ENCODE peak calls at places on chromosome 4, in nine cellular contexts. Q is left ventricle myocardium inferior, V is skeletal muscle cell, D is brain microvascular endothelial cell, J is iPS DF 6.9, Y is GM23248, Z is foreskin fibroblast, M is AG09309, K is fibroblast of pulmonary artery. O is an unnamed sample.

GRCh38 chr4:76867880-76868655 is 29.9 kb downstream of the SOWAHB start:
- DNase-seq in J (no peak), Y (no peak), V (no peak), K (no peak), D (no peak), M (no peak), Q (no peak), Z (no peak), O (no peak)

GRCh38 chr4:122702939-122703338 is 29.6 kb upstream of the BBS12 start:
- DNase-seq in Y (no peak), V (no peak), Q (no peak), M (no peak), J (no peak), D (no peak), Z (no peak), K (no peak), O (no peak)

GRCh38 chr4:8727131-8727530 is 134.6 kb downstream of the CPZ start:
- DNase-seq in J (no peak), M (no peak), D (no peak), Z (no peak), K (no peak), V (no peak), Q (no peak), Y (no peak), O (no peak)

GRCh38 chr4:165301833-165302232 is 25.6 kb upstream of the MSMO1 start:
- DNase-seq in V (no peak), Q (no peak), Y (peak; percentile 53), Z (no peak), D (peak; percentile 16), J (no peak), K (no peak), M (no peak), O (no peak)

GRCh38 chr4:89303177-89303576 is 4.4 kb downstream of the GPRIN3 start:
- DNase-seq in D (no peak), Q (no peak), Z (no peak), K (no peak), Y (no peak), J (no peak), V (no peak), M (no peak), O (no peak)

GRCh38 chr4:17574206-17574605 is 2.8 kb upstream of the LAP3 start:
- DNase-seq in K (no peak), J (no peak), Y (no peak), Q (no peak), M (no peak), Z (no peak), D (no peak), V (no peak), O (no peak)

GRCh38 chr4:119841361-119841760 is 212.8 kb upstream of the PDE5A start:
- DNase-seq in D (peak; percentile 22), K (no peak), M (no peak), V (no peak), Z (no peak), Q (no peak), J (no peak), Y (peak; percentile 2), O (no peak)

GRCh38 chr4:972651-973424 is 531 bp downstream of the DGKQ start:
- DNase-seq in K (peak; percentile 16), Z (peak; percentile 18), Y (peak; percentile 64), Q (peak; percentile 40), M (no peak), J (no peak), D (no peak), V (no peak), O (no peak)

GRCh38 chr4:121200795-121201472 is 36.8 kb upstream of the TNIP3 start:
- DNase-seq in J (no peak), K (no peak), D (no peak), V (no peak), Q (no peak), M (no peak), Y (no peak), Z (no peak), O (no peak)

GRCh38 chr4:112378858-112379257 is 81.7 kb downstream of the ALPK1 start:
- DNase-seq in D (no peak), M (no peak), Y (peak; percentile 37), Z (no peak), J (no peak), V (no peak), K (no peak), Q (no peak), O (no peak)

GRCh38 chr4:40369437-40370278 is 34.5 kb downstream of the CHRNA9 start:
- DNase-seq in M (no peak), D (no peak), J (no peak), Z (no peak), K (no peak), V (no peak), Q (no peak), Y (no peak), O (no peak)

GRCh38 chr4:143355540-143356217 is 19.0 kb downstream of the GAB1 start:
- DNase-seq in V (no peak), D (no peak), Q (no peak), Y (peak; percentile 55), K (peak; percentile 43), J (no peak), M (no peak), Z (no peak), O (no peak)

GRCh38 chr4:65623509-65623908 is 46.8 kb downstream of the EPHA5 start:
- DNase-seq in D (peak; percentile 82), V (peak; percentile 41), Z (peak; percentile 1), K (peak; percentile 68), Q (no peak), Y (peak; percentile 81), M (peak; percentile 11), J (no peak), O (no peak)

GRCh38 chr4:110837896-110838450 is 215.1 kb upstream of the PITX2 start:
- DNase-seq in D (no peak), Q (no peak), M (no peak), Y (no peak), J (no peak), K (no peak), V (peak; percentile 4), Z (no peak), O (no peak)

GRCh38 chr4:57063518-57063917 is 46.7 kb downstream of the IGFBP7 start:
- DNase-seq in M (no peak), Y (no peak), K (no peak), Q (no peak), Z (no peak), V (no peak), D (no peak), J (no peak), O (no peak)

GRCh38 chr4:89497517-89498308 is 190.1 kb upstream of the GPRIN3 start:
- DNase-seq in V (no peak), M (no peak), Z (no peak), Q (no peak), K (peak; percentile 57), D (no peak), Y (no peak), J (no peak), O (no peak)

DNA sequence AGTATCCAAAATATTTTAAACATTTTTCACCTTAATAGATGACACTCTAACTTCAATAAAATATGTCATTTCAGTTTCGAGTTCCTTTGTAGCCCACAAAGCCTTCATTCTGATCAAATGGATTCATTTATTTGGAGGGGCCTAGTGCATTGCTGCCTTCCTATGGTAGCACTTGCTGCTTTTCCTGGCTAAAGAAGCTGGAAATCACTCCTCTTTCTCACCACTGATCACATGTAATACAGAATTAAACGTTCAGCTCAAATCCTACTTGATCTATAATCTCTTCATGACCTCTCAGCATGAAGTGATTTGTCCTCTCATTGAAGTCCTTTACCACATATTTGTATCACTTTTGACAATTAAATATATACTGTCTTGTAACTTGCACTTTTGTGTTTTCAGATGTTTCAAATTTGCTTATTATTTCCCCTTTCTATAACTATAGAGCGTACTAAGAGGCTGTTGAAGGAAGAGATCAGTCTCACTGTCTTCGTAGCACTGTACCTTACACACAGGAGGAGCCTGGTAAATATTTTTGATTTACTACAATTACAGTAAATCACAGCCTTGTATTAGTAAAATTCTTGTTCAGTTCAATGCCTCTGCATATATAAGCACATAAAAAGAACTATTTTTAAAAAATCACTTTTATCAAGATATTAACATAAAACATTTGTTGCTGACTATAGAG is 555 bp downstream of the CFI start:
- DNase-seq in D (no peak), K (no peak), Q (no peak), Z (no peak), V (no peak), Y (no peak), J (no peak), M (no peak), O (no peak)
- H3K4me3 ChIP-seq in D (no peak overlapping the region), K (peak overlapping the region; percentile 50), Q (peak overlapping the region; percentile 61), Z (no peak overlapping the region), V (no peak overlapping the region), Y (no peak overlapping the region), J (no peak overlapping the region), M (no peak overlapping the region), O (no peak overlapping the region)

DNA sequence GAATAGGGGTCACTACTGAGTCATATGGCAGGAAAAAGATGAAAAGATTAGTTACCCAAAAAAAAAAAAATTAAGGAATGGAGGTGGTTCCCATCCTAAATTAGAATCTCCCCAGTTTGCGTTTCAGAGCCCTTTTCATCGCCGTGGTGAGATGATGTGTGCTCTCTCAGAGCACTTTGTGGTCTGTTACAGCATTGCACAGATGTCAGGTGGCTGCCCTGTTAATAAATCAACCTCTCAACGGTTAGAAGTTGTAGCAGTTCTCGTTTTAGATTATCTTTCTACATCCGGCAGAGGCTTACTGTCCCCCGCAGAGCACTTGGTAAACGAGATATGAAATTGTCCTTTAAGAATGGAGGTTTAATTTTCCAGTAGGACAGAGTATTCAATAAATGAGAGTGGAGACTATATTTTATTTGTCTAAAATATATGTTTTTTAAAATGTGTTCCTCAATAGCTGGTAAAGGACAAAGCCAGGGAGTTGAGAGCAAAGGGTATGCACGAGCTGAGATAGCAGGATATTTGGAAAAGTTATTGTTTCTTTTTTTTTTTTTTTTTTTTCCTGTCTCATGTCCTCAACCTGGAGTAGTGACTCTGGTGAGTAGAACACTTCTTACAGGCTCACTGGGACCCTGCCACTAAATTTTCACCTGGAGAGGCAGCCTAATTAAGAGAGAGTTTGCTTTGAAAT is 26.9 kb downstream of the AFF1 start:
- DNase-seq in Y (peak; percentile 41), K (peak; percentile 29), J (no peak), Z (peak; percentile 45), M (no peak), D (no peak), V (peak; percentile 74), Q (no peak), O (no peak)
- H3K4me3 ChIP-seq in Y (no peak overlapping the region), K (no peak overlapping the region), J (no peak overlapping the region), Z (no peak overlapping the region), M (no peak overlapping the region), D (no peak overlapping the region), V (no peak overlapping the region), Q (no peak overlapping the region), O (no peak overlapping the region)

GRCh38 chr4:94364527-94364926 is 21.9 kb upstream of the HPGDS start:
- DNase-seq in V (no peak), K (no peak), Y (no peak), Z (no peak), J (no peak), D (no peak), M (no peak), Q (no peak), O (no peak)
- H3K4me3 ChIP-seq in V (no peak overlapping the region), K (no peak overlapping the region), Y (no peak overlapping the region), Z (no peak overlapping the region), J (no peak overlapping the region), D (no peak overlapping the region), M (no peak overlapping the region), Q (no peak overlapping the region), O (no peak overlapping the region)

DNA sequence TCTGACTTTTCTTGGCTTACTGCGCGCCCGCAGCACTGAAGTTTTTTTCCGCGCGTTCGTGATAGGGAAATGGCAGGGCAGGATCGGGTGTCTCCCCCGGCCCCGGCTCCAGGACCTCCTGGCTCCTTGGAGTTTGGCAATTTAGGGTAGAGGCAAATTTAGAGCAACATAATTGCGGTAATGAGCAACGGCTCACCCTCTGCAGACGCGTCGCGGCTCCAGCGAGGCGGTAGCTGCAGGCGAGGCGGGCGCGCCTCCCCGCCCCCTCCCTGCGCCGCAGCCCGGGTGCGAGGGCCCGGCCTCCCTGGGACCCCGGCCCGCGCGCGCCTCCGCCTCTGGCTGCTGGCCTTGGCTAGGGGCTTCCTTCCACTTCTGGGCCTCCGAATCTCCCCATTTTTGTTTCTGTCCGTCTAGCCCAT is 6.2 kb downstream of the MSX1 start:
- DNase-seq in V (no peak), K (no peak), D (no peak), M (no peak), Q (no peak), Y (no peak), J (no peak), Z (no peak), O (no peak)
- H3K4me3 ChIP-seq in V (peak overlapping the region; percentile 28), K (peak overlapping the region; percentile 37), D (no peak overlapping the region), M (peak overlapping the region; percentile 39), Q (peak overlapping the region; percentile 57), Y (peak overlapping the region; percentile 57), J (peak overlapping the region; percentile 20), Z (peak overlapping the region; percentile 34), O (no peak overlapping the region)